ENCODE peak calls at places on chromosomes 4 and X, in five cellular contexts. Y, M, V, W and E are unnamed samples.
A peak's percentile ranks its signal among the peaks of the same experiment; 100 is the strongest.

GRCh38 chr4:73759357-73759756 is 19.0 kb downstream of the CXCL8 start:
- DNase-seq in Y (no peak), M (no peak), V (no peak), W (no peak), E (no peak)

GRCh38 chr4:152936446-152937279 is 540 bp downstream of the FHDC1 start:
- DNase-seq in Y (no peak), M (no peak), V (no peak), W (no peak), E (no peak)

GRCh38 chrX:84362184-84362838 is 139.9 kb downstream of the HDX start:
- DNase-seq in Y (no peak), M (no peak), V (no peak), W (no peak), E (no peak)

GRCh38 chrX:71999535-71999934 is 88.9 kb downstream of the NHSL2 start:
- DNase-seq in Y (no peak), M (no peak), V (no peak), W (no peak), E (no peak)

GRCh38 chr4:113971706-113972360 is 7.6 kb downstream of the ARSJ start:
- DNase-seq in Y (no peak), M (no peak), V (no peak), W (no peak), E (no peak)

GRCh38 chr4:3401436-3402171 is 40.2 kb upstream of the HGFAC start:
- DNase-seq in Y (no peak), M (no peak), V (no peak), W (no peak), E (no peak)

GRCh38 chr4:142408003-142408441 is 438.1 kb downstream of the INPP4B start:
- DNase-seq in Y (no peak), M (no peak), V (no peak), W (no peak), E (no peak)

GRCh38 chrX:24228596-24228995 is 79.1 kb downstream of the ZFX start:
- DNase-seq in Y (no peak), M (no peak), V (no peak), W (no peak), E (no peak)

GRCh38 chr4:88003261-88003660 is 4.2 kb upstream of the PKD2 start:
- DNase-seq in Y (no peak), M (no peak), V (no peak), W (no peak), E (no peak)

GRCh38 chrX:48573690-48574269 is 504 bp upstream of the RBM3 start:
- DNase-seq in Y (peak; percentile 64), M (no peak), V (no peak), W (peak; percentile 21), E (peak; percentile 69)

GRCh38 chrX:151814767-151815166 is 80.2 kb downstream of the CNGA2 start:
- DNase-seq in Y (no peak), M (no peak), V (no peak), W (no peak), E (no peak)

GRCh38 chrX:19332983-19333382 is 10.7 kb upstream of the PDHA1 start:
- DNase-seq in Y (peak; percentile 1), M (no peak), V (no peak), W (no peak), E (no peak)

GRCh38 chrX:45172890-45173289 is 27.8 kb downstream of the DIPK2B start:
- DNase-seq in Y (no peak), M (no peak), V (no peak), W (no peak), E (no peak)

GRCh38 chr4:108045687-108046024 is 56.0 kb downstream of the HADH start:
- DNase-seq in Y (no peak), M (no peak), V (no peak), W (no peak), E (no peak)

GRCh38 chr4:1752284-1753041 is 31.1 kb downstream of the TACC3 start:
- DNase-seq in Y (no peak), M (no peak), V (no peak), W (no peak), E (no peak)